ENCODE peak calls at places on chromosomes 3 and 15, in eight cellular contexts. G, F, Y, V, R, Q, M and C are unnamed samples.

GRCh38 chr3:181711325-181712135 is at the start of gene SOX2:
- DNase-seq in G (no peak), F (no peak), Y (peak; percentile 78), V (peak; percentile 84), R (peak; percentile 83), Q (peak; percentile 81), M (peak; percentile 53), C (peak; percentile 70)

GRCh38 chr15:37045859-37046318 is 54.5 kb downstream of the MEIS2 start:
- DNase-seq in G (no peak), F (no peak), Y (no peak), V (no peak), R (no peak), Q (no peak), M (no peak), C (no peak)

GRCh38 chr3:181695661-181696491 is 15.8 kb upstream of the SOX2 start:
- DNase-seq in G (no peak), F (no peak), Y (no peak), V (no peak), R (no peak), Q (no peak), M (no peak), C (no peak)

GRCh38 chr15:40852529-40852928 is 8.7 kb downstream of the SPINT1 start:
- DNase-seq in G (no peak), F (no peak), Y (no peak), V (no peak), R (no peak), Q (no peak), M (no peak), C (no peak)

GRCh38 chr15:93189562-93189961 is 100.6 kb upstream of the RGMA start:
- DNase-seq in G (no peak), F (no peak), Y (no peak), V (no peak), R (no peak), Q (no peak), M (no peak), C (no peak)

GRCh38 chr3:104598848-104599501 is 767.7 kb upstream of the ALCAM start:
- DNase-seq in G (no peak), F (no peak), Y (no peak), V (no peak), R (peak; percentile 68), Q (no peak), M (peak; percentile 17), C (no peak)

GRCh38 chr3:42013652-42014442 is 51.9 kb upstream of the ULK4 start:
- DNase-seq in G (no peak), F (peak; percentile 48), Y (peak; percentile 72), V (peak; percentile 23), R (no peak), Q (no peak), M (no peak), C (peak; percentile 42)

GRCh38 chr3:10196389-10197052 is 31.8 kb downstream of the IRAK2 start:
- DNase-seq in G (no peak), F (no peak), Y (no peak), V (no peak), R (peak; percentile 72), Q (no peak), M (no peak), C (no peak)

GRCh38 chr3:186467969-186468368 is 76.2 kb downstream of the CRYGS start:
- DNase-seq in G (no peak), F (no peak), Y (no peak), V (no peak), R (no peak), Q (no peak), M (no peak), C (no peak)

GRCh38 chr3:186465508-186465907 is 78.7 kb downstream of the CRYGS start:
- DNase-seq in G (no peak), F (no peak), Y (no peak), V (no peak), R (no peak), Q (no peak), M (no peak), C (no peak)

GRCh38 chr3:186461141-186461540 is 83.0 kb downstream of the CRYGS start:
- DNase-seq in G (no peak), F (no peak), Y (no peak), V (no peak), R (peak; percentile 84), Q (peak; percentile 82), M (peak; percentile 81), C (no peak)

GRCh38 chr3:186466391-186466974 is 77.7 kb downstream of the CRYGS start:
- DNase-seq in G (no peak), F (no peak), Y (no peak), V (no peak), R (no peak), Q (no peak), M (no peak), C (no peak)

DNA sequence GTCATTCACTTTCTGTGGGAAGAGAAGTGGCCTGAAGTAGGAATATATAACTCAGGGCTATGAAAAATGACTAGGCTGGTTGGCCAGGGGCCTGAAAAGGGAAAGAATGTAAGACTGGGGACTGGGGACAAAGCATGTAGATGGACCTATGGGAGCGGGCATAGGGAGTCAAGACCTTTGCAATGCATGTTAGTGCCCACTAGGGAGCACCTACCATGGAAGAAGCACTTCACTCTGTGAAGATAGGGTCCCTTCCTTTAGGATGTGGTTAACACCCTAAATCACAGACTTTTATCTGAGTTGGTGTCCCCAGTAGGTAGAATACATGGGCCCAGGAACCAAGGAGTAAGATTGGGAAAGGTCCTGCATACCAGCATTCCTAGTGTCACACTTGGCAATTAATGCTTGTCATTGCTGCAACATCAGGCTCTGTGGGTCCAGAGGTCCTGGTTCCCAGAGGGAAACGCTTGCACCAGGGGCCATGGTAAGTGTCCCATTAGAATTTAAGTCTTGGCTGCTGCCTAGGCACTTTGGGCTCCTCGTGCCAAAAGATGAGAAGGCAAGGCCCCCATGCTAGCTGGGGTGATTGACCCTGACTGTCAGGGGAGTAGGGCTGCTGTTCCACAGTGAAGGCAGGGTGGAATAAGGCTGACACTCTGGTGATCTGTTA is 79.6 kb downstream of the CRYGS start:
- DNase-seq in G (no peak), F (no peak), Y (no peak), V (no peak), R (no peak), Q (no peak), M (no peak), C (no peak)
- TF ChIP-seq CTCF in G (no peak), F (no peak), Y (no peak), V (peak; percentile 21), R (no peak), Q (no peak), M (peak; percentile 6), C (no peak)

GRCh38 chr15:77642793-77643430 is 10.2 kb upstream of the LINGO1 start:
- DNase-seq in G (no peak), F (no peak), Y (no peak), V (no peak), R (peak; percentile 45), Q (no peak), M (peak; percentile 37), C (no peak)
- TF ChIP-seq CTCF in G (no peak), F (no peak), Y (no peak), V (no peak), R (no peak), Q (no peak), M (no peak), C (no peak)

GRCh38 chr3:177447938-177448337 is 250.7 kb upstream of the TBL1XR1 start:
- DNase-seq in G (no peak), F (no peak), Y (no peak), V (no peak), R (peak; percentile 99), Q (peak; percentile 95), M (peak; percentile 99), C (no peak)

GRCh38 chr3:177446160-177446559 is 248.9 kb upstream of the TBL1XR1 start:
- DNase-seq in G (no peak), F (no peak), Y (no peak), V (no peak), R (no peak), Q (no peak), M (no peak), C (no peak)

GRCh38 chr3:177441813-177442646 is 244.7 kb upstream of the TBL1XR1 start:
- DNase-seq in G (no peak), F (no peak), Y (no peak), V (no peak), R (no peak), Q (no peak), M (no peak), C (peak; percentile 65)

GRCh38 chr3:177443469-177443868 is 246.2 kb upstream of the TBL1XR1 start:
- DNase-seq in G (no peak), F (no peak), Y (no peak), V (no peak), R (peak; percentile 83), Q (peak; percentile 50), M (peak; percentile 79), C (no peak)

DNA sequence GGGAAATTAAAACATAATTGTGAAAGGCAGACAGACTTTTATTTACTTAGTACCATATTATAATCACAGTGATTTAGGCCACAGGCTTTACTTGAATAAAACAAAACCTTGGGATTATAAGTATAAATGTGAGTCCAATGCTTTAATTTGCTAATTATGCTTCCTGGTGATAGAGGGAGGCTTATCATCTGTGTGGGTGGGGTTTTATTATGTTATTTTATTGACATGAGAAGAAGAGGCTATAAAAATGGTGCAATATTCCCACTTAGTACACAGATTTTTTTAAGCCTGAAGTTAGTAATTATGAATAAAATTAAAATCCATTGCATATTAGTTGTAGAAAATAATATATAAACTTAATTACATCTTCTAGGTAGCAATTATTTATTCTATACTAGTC is 248.3 kb upstream of the TBL1XR1 start:
- DNase-seq in G (no peak), F (no peak), Y (no peak), V (no peak), R (no peak), Q (no peak), M (no peak), C (no peak)
- TF ChIP-seq CTCF in G (no peak), F (no peak), Y (no peak), V (no peak), R (no peak), Q (no peak), M (no peak), C (no peak)

GRCh38 chr3:119647177-119647576 is 13.2 kb downstream of the POPDC2 start:
- DNase-seq in G (no peak), F (no peak), Y (no peak), V (no peak), R (no peak), Q (no peak), M (no peak), C (no peak)
- TF ChIP-seq CTCF in G (no peak), F (no peak), Y (no peak), V (no peak), R (no peak), Q (no peak), M (no peak), C (no peak)

DNA sequence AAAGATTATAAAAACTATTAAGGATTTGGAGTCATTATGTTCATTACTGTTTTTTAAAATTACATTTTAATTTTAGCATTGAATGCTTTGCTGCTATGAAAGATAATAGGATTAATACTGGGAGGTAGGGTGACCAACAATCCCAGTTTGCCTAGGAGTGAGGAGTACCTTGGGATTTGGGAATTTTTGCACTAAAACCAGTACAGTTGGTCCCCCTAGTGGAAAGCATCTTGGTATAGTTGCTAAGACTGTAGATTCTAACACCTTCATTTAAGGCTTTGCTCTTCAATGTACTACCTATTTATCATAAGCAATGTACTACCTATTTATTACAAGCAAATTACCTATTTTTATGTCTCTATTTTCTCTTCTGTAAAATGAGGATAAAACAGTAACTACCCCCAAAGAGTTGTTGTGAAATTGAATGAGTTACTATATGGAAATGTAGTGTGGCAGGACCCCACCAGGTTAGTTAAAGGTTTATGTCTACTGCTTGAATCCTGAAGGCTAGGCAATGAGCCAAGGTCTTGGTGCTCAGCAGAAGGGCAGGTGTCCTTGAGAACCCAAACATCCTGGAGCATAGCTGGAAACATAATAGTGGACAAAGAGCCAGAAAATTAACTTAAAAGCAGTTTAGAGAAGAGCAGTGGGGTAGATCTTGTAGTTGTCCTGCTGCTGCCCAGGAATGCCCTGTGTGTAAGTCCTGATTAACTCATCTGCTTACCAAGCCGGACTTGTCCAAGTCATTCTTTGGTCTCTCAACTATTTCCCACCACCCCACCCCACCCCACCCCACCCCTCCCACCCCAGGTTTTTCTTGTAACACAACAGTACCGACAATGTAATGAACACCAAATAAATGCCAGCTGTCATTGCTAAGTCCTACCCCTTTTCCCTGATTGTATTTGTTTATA is 49.2 kb upstream of the NMD3 start:
- DNase-seq in G (no peak), F (no peak), Y (no peak), V (no peak), R (peak; percentile 20), Q (no peak), M (peak; percentile 4), C (no peak)
- TF ChIP-seq CTCF in G (no peak), F (no peak), Y (peak; percentile 10), V (peak; percentile 23), R (no peak), Q (no peak), M (peak; percentile 16), C (no peak)